ENCODE peak calls at places on chromosomes 1 and 21, in nine cellular contexts. One of them, this sample, is unnamed.

GRCh38 chr1:9413877-9414213 is 121.2 kb downstream of the SPSB1 start:
- DNase-seq in fibroblast of the aortic adventitia: peak
- DNase-seq in WTC11: no peak
- DNase-seq in right atrium auricular region: no peak
- DNase-seq in osteocyte: no peak
- DNase-seq in HFF-Myc: no peak
- DNase-seq in nephron progenitor cell: no peak
- DNase-seq in kidney: peak
- DNase-seq in tibial artery: no peak
- DNase-seq in this sample: no peak

GRCh38 chr1:9048551-9048950 is 20.9 kb downstream of the SLC2A5 start:
- DNase-seq in fibroblast of the aortic adventitia: no peak
- DNase-seq in WTC11: no peak
- DNase-seq in right atrium auricular region: no peak
- DNase-seq in osteocyte: no peak
- DNase-seq in HFF-Myc: no peak
- DNase-seq in nephron progenitor cell: no peak
- DNase-seq in kidney: no peak
- DNase-seq in tibial artery: no peak
- DNase-seq in this sample: no peak

GRCh38 chr1:246527402-246528088 is 20.5 kb upstream of the SMYD3 start:
- DNase-seq in fibroblast of the aortic adventitia: no peak
- DNase-seq in WTC11: no peak
- DNase-seq in right atrium auricular region: peak
- DNase-seq in osteocyte: no peak
- DNase-seq in HFF-Myc: no peak
- DNase-seq in nephron progenitor cell: no peak
- DNase-seq in kidney: no peak
- DNase-seq in tibial artery: no peak
- DNase-seq in this sample: no peak

GRCh38 chr1:97209381-97209780 is 487.8 kb downstream of the PTBP2 start:
- DNase-seq in fibroblast of the aortic adventitia: peak
- DNase-seq in WTC11: no peak
- DNase-seq in right atrium auricular region: no peak
- DNase-seq in osteocyte: no peak
- DNase-seq in HFF-Myc: no peak
- DNase-seq in nephron progenitor cell: no peak
- DNase-seq in kidney: no peak
- DNase-seq in tibial artery: no peak
- DNase-seq in this sample: no peak

GRCh38 chr1:86594284-86594683 is 47.4 kb downstream of the CLCA4 start:
- DNase-seq in fibroblast of the aortic adventitia: no peak
- DNase-seq in WTC11: no peak
- DNase-seq in right atrium auricular region: no peak
- DNase-seq in osteocyte: no peak
- DNase-seq in HFF-Myc: no peak
- DNase-seq in nephron progenitor cell: no peak
- DNase-seq in kidney: no peak
- DNase-seq in tibial artery: no peak
- DNase-seq in this sample: no peak

GRCh38 chr1:19643602-19644419 is at the start of gene NBL1:
- DNase-seq in fibroblast of the aortic adventitia: peak
- DNase-seq in WTC11: no peak
- DNase-seq in right atrium auricular region: no peak
- DNase-seq in osteocyte: no peak
- DNase-seq in HFF-Myc: no peak
- DNase-seq in nephron progenitor cell: peak
- DNase-seq in kidney: peak
- DNase-seq in tibial artery: peak
- DNase-seq in this sample: no peak

GRCh38 chr1:67586596-67586995 is 98.4 kb upstream of the GADD45A start:
- DNase-seq in fibroblast of the aortic adventitia: peak
- DNase-seq in WTC11: no peak
- DNase-seq in right atrium auricular region: no peak
- DNase-seq in osteocyte: no peak
- DNase-seq in HFF-Myc: no peak
- DNase-seq in nephron progenitor cell: no peak
- DNase-seq in kidney: no peak
- DNase-seq in tibial artery: peak
- DNase-seq in this sample: no peak

GRCh38 chr1:207619833-207620572 is 24.9 kb upstream of the CR1L start:
- DNase-seq in fibroblast of the aortic adventitia: peak
- DNase-seq in WTC11: no peak
- DNase-seq in right atrium auricular region: no peak
- DNase-seq in osteocyte: no peak
- DNase-seq in HFF-Myc: peak
- DNase-seq in nephron progenitor cell: peak
- DNase-seq in kidney: no peak
- DNase-seq in tibial artery: no peak
- DNase-seq in this sample: no peak

GRCh38 chr1:180482425-180483275 is 19.7 kb downstream of the ACBD6 start:
- DNase-seq in fibroblast of the aortic adventitia: peak
- DNase-seq in WTC11: no peak
- DNase-seq in right atrium auricular region: no peak
- DNase-seq in osteocyte: no peak
- DNase-seq in HFF-Myc: no peak
- DNase-seq in nephron progenitor cell: peak
- DNase-seq in kidney: no peak
- DNase-seq in tibial artery: no peak
- DNase-seq in this sample: no peak

GRCh38 chr1:244138399-244138798 is 87.3 kb downstream of the ZBTB18 start:
- DNase-seq in fibroblast of the aortic adventitia: no peak
- DNase-seq in WTC11: no peak
- DNase-seq in right atrium auricular region: no peak
- DNase-seq in osteocyte: no peak
- DNase-seq in HFF-Myc: no peak
- DNase-seq in nephron progenitor cell: no peak
- DNase-seq in kidney: no peak
- DNase-seq in tibial artery: no peak
- DNase-seq in this sample: no peak

GRCh38 chr1:170536924-170537551 is 5.1 kb downstream of the GORAB start:
- DNase-seq in fibroblast of the aortic adventitia: peak
- DNase-seq in WTC11: no peak
- DNase-seq in right atrium auricular region: no peak
- DNase-seq in osteocyte: no peak
- DNase-seq in HFF-Myc: no peak
- DNase-seq in nephron progenitor cell: no peak
- DNase-seq in kidney: no peak
- DNase-seq in tibial artery: no peak
- DNase-seq in this sample: no peak

GRCh38 chr1:32392358-32392757 is 1.9 kb downstream of the BSDC1 start:
- DNase-seq in fibroblast of the aortic adventitia: peak
- DNase-seq in WTC11: no peak
- DNase-seq in right atrium auricular region: no peak
- DNase-seq in osteocyte: no peak
- DNase-seq in HFF-Myc: no peak
- DNase-seq in nephron progenitor cell: no peak
- DNase-seq in kidney: no peak
- DNase-seq in tibial artery: no peak
- DNase-seq in this sample: no peak

GRCh38 chr1:30745834-30746208 is 11.8 kb downstream of the LAPTM5 start:
- DNase-seq in fibroblast of the aortic adventitia: no peak
- DNase-seq in WTC11: no peak
- DNase-seq in right atrium auricular region: no peak
- DNase-seq in osteocyte: no peak
- DNase-seq in HFF-Myc: no peak
- DNase-seq in nephron progenitor cell: no peak
- DNase-seq in kidney: peak
- DNase-seq in tibial artery: no peak
- DNase-seq in this sample: no peak

GRCh38 chr1:28954126-28954525 is 39.8 kb downstream of the EPB41 start:
- DNase-seq in fibroblast of the aortic adventitia: peak
- DNase-seq in WTC11: no peak
- DNase-seq in right atrium auricular region: no peak
- DNase-seq in osteocyte: no peak
- DNase-seq in HFF-Myc: no peak
- DNase-seq in nephron progenitor cell: no peak
- DNase-seq in kidney: no peak
- DNase-seq in tibial artery: no peak
- DNase-seq in this sample: no peak

GRCh38 chr1:97691325-97691724 is 229.5 kb downstream of the DPYD start:
- DNase-seq in fibroblast of the aortic adventitia: no peak
- DNase-seq in WTC11: no peak
- DNase-seq in right atrium auricular region: no peak
- DNase-seq in osteocyte: no peak
- DNase-seq in HFF-Myc: no peak
- DNase-seq in nephron progenitor cell: no peak
- DNase-seq in kidney: no peak
- DNase-seq in tibial artery: no peak
- DNase-seq in this sample: no peak

GRCh38 chr1:36482724-36483388 is at the start of gene CSF3R:
- DNase-seq in fibroblast of the aortic adventitia: no peak
- DNase-seq in WTC11: no peak
- DNase-seq in right atrium auricular region: no peak
- DNase-seq in osteocyte: no peak
- DNase-seq in HFF-Myc: no peak
- DNase-seq in nephron progenitor cell: no peak
- DNase-seq in kidney: no peak
- DNase-seq in tibial artery: no peak
- DNase-seq in this sample: no peak

GRCh38 chr1:157199421-157199755 is 61.2 kb upstream of the ETV3 start:
- DNase-seq in fibroblast of the aortic adventitia: peak
- DNase-seq in WTC11: no peak
- DNase-seq in right atrium auricular region: peak
- DNase-seq in osteocyte: no peak
- DNase-seq in HFF-Myc: no peak
- DNase-seq in nephron progenitor cell: no peak
- DNase-seq in kidney: no peak
- DNase-seq in tibial artery: no peak
- DNase-seq in this sample: peak

GRCh38 chr1:81549588-81550127 is 251.1 kb upstream of the ADGRL2 start:
- DNase-seq in fibroblast of the aortic adventitia: peak
- DNase-seq in WTC11: no peak
- DNase-seq in right atrium auricular region: no peak
- DNase-seq in osteocyte: no peak
- DNase-seq in HFF-Myc: peak
- DNase-seq in nephron progenitor cell: no peak
- DNase-seq in kidney: no peak
- DNase-seq in tibial artery: no peak
- DNase-seq in this sample: no peak

GRCh38 chr21:14376854-14377253 is 6.1 kb downstream of the HSPA13 start:
- DNase-seq in fibroblast of the aortic adventitia: no peak
- DNase-seq in WTC11: no peak
- DNase-seq in right atrium auricular region: no peak
- DNase-seq in osteocyte: no peak
- DNase-seq in HFF-Myc: no peak
- DNase-seq in nephron progenitor cell: no peak
- DNase-seq in kidney: no peak
- DNase-seq in tibial artery: no peak
- DNase-seq in this sample: no peak
- TF ChIP-seq CTCF in fibroblast of the aortic adventitia: peak
- TF ChIP-seq CTCF in WTC11: no peak
- TF ChIP-seq CTCF in right atrium auricular region: no peak
- TF ChIP-seq CTCF in osteocyte: no peak
- TF ChIP-seq CTCF in HFF-Myc: no peak
- TF ChIP-seq CTCF in nephron progenitor cell: no peak
- TF ChIP-seq CTCF in kidney: no peak
- TF ChIP-seq CTCF in tibial artery: no peak
- TF ChIP-seq CTCF in this sample: no peak

GRCh38 chr1:193338194-193338593 is 151.8 kb upstream of the B3GALT2 start:
- DNase-seq in fibroblast of the aortic adventitia: peak
- DNase-seq in WTC11: no peak
- DNase-seq in right atrium auricular region: no peak
- DNase-seq in osteocyte: no peak
- DNase-seq in HFF-Myc: no peak
- DNase-seq in nephron progenitor cell: no peak
- DNase-seq in kidney: no peak
- DNase-seq in tibial artery: no peak
- DNase-seq in this sample: no peak
- TF ChIP-seq CTCF in fibroblast of the aortic adventitia: peak
- TF ChIP-seq CTCF in WTC11: no peak
- TF ChIP-seq CTCF in right atrium auricular region: no peak
- TF ChIP-seq CTCF in osteocyte: peak
- TF ChIP-seq CTCF in HFF-Myc: no peak
- TF ChIP-seq CTCF in nephron progenitor cell: no peak
- TF ChIP-seq CTCF in kidney: no peak
- TF ChIP-seq CTCF in tibial artery: no peak
- TF ChIP-seq CTCF in this sample: no peak

DNA sequence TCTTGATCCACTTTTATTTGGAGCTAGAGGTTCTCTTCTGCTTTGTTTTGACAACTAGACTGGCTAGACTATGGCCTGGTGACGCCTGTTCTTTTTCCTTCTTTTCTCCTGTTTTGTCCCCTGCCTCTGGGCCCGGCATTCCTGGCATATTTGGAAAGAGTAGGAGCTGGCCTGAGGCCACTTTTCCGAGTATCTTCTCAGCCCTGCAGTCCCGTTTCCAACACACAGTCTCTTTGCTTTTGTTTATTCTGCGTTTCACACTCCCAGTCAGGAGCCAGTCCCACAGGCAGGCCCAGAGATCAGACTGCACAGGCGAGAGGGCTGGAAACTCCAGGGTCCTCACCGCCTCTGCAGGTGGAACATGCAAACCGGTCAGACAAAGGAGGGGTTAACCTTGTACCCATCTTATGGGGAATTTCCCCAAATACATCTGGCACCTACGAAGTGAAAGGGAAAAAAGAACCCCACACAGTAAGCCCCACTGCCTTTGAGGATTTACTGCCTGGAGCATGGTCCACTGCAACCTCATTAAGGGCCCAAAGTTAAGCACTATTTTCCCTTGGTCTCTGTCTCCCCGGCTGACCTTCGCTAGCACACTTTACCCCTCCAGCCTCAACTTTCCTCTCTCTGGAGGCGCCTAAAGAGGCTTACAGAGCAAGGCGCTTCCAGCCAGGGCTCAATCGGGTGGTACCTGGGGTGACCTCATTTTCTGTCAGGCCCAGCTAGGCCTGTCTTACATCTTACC is 141.1 kb downstream of the TOMM20 start:
- DNase-seq in fibroblast of the aortic adventitia: peak
- DNase-seq in WTC11: peak
- DNase-seq in right atrium auricular region: peak
- DNase-seq in osteocyte: peak
- DNase-seq in HFF-Myc: no peak
- DNase-seq in nephron progenitor cell: peak
- DNase-seq in kidney: peak
- DNase-seq in tibial artery: peak
- DNase-seq in this sample: peak
- TF ChIP-seq CTCF in fibroblast of the aortic adventitia: no peak
- TF ChIP-seq CTCF in WTC11: no peak
- TF ChIP-seq CTCF in right atrium auricular region: no peak
- TF ChIP-seq CTCF in osteocyte: no peak
- TF ChIP-seq CTCF in HFF-Myc: no peak
- TF ChIP-seq CTCF in nephron progenitor cell: no peak
- TF ChIP-seq CTCF in kidney: no peak
- TF ChIP-seq CTCF in tibial artery: no peak
- TF ChIP-seq CTCF in this sample: no peak

DNA sequence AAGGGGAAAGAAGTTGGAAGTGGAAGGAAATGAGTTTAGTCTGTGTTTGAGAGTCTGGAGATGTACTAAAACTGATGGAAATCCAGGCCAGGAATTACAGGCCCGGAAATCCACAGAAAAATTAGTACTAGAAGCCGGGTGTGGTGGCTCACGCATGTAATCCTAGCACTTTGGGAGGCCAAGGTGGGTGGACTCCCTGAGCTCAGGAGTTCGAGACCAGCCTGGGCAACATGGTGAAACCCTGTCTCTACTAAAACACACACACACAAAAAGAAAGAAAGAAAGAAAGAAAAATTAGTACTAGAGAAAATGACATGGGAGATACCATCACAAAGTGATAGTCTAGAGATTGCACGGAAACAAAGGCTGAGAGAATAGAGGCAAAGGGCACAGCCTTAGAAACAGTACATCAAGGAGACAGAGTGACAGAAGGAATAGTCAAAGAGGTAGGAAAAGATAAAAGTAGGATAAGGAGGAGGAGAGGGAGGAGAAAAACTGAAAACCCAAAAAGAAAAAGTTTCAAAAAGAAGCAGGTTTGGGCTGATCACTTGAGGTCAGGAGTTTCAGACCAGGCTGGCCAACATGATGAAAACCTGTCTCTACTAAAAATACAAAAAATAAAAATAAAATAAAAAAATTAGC is 4.8 kb upstream of the TAF13 start:
- DNase-seq in fibroblast of the aortic adventitia: no peak
- DNase-seq in WTC11: no peak
- DNase-seq in right atrium auricular region: peak
- DNase-seq in osteocyte: no peak
- DNase-seq in HFF-Myc: no peak
- DNase-seq in nephron progenitor cell: no peak
- DNase-seq in kidney: no peak
- DNase-seq in tibial artery: no peak
- DNase-seq in this sample: no peak
- TF ChIP-seq CTCF in fibroblast of the aortic adventitia: no peak
- TF ChIP-seq CTCF in WTC11: no peak
- TF ChIP-seq CTCF in right atrium auricular region: no peak
- TF ChIP-seq CTCF in osteocyte: no peak
- TF ChIP-seq CTCF in HFF-Myc: no peak
- TF ChIP-seq CTCF in nephron progenitor cell: no peak
- TF ChIP-seq CTCF in kidney: no peak
- TF ChIP-seq CTCF in tibial artery: no peak
- TF ChIP-seq CTCF in this sample: no peak